ENCODE peak calls at places on chromosomes 11 and 22, in seven cellular contexts. One of them, this sample, is unnamed.

GRCh38 chr11:12429155-12429554 is 51.8 kb downstream of the PARVA start:
- DNase-seq in ovary: no peak
- DNase-seq in activated naive CD4-positive, alpha-beta T cell treated with anti-CD3 and anti-CD28 coated beads for 36 hours: no peak
- DNase-seq in central memory CD4-positive, alpha-beta T cell: no peak
- DNase-seq in stimulated activated naive CD8-positive, alpha-beta T cell treated with anti-CD3 and anti-CD28 coated beads, Interleukin-15, Interleukin-2, amounts not matched to agents 100 U/mL and 50 U/mL, for 24 hours: no peak
- DNase-seq in cardiac fibroblast: no peak
- DNase-seq in cerebellum: no peak
- DNase-seq in this sample: no peak

GRCh38 chr11:68314203-68314885 is 2.0 kb downstream of the LRP5 start:
- DNase-seq in ovary: peak
- DNase-seq in activated naive CD4-positive, alpha-beta T cell treated with anti-CD3 and anti-CD28 coated beads for 36 hours: no peak
- DNase-seq in central memory CD4-positive, alpha-beta T cell: no peak
- DNase-seq in stimulated activated naive CD8-positive, alpha-beta T cell treated with anti-CD3 and anti-CD28 coated beads, Interleukin-15, Interleukin-2, amounts not matched to agents 100 U/mL and 50 U/mL, for 24 hours: no peak
- DNase-seq in cardiac fibroblast: no peak
- DNase-seq in cerebellum: no peak
- DNase-seq in this sample: no peak

GRCh38 chr11:88318017-88318416 is 19.5 kb downstream of the CTSC start:
- DNase-seq in ovary: no peak
- DNase-seq in activated naive CD4-positive, alpha-beta T cell treated with anti-CD3 and anti-CD28 coated beads for 36 hours: no peak
- DNase-seq in central memory CD4-positive, alpha-beta T cell: no peak
- DNase-seq in stimulated activated naive CD8-positive, alpha-beta T cell treated with anti-CD3 and anti-CD28 coated beads, Interleukin-15, Interleukin-2, amounts not matched to agents 100 U/mL and 50 U/mL, for 24 hours: no peak
- DNase-seq in cardiac fibroblast: no peak
- DNase-seq in cerebellum: no peak
- DNase-seq in this sample: no peak

GRCh38 chr11:99960536-99960935 is 726.6 kb upstream of the ARHGAP42 start:
- DNase-seq in ovary: no peak
- DNase-seq in activated naive CD4-positive, alpha-beta T cell treated with anti-CD3 and anti-CD28 coated beads for 36 hours: no peak
- DNase-seq in central memory CD4-positive, alpha-beta T cell: no peak
- DNase-seq in stimulated activated naive CD8-positive, alpha-beta T cell treated with anti-CD3 and anti-CD28 coated beads, Interleukin-15, Interleukin-2, amounts not matched to agents 100 U/mL and 50 U/mL, for 24 hours: no peak
- DNase-seq in cardiac fibroblast: no peak
- DNase-seq in cerebellum: no peak
- DNase-seq in this sample: no peak

GRCh38 chr11:116930177-116930576 is 92.8 kb upstream of the APOA1 start:
- DNase-seq in ovary: no peak
- DNase-seq in activated naive CD4-positive, alpha-beta T cell treated with anti-CD3 and anti-CD28 coated beads for 36 hours: peak
- DNase-seq in central memory CD4-positive, alpha-beta T cell: peak
- DNase-seq in stimulated activated naive CD8-positive, alpha-beta T cell treated with anti-CD3 and anti-CD28 coated beads, Interleukin-15, Interleukin-2, amounts not matched to agents 100 U/mL and 50 U/mL, for 24 hours: peak
- DNase-seq in cardiac fibroblast: peak
- DNase-seq in cerebellum: no peak
- DNase-seq in this sample: no peak

GRCh38 chr11:10305964-10306918 is 1.4 kb downstream of the ADM start:
- DNase-seq in ovary: peak
- DNase-seq in activated naive CD4-positive, alpha-beta T cell treated with anti-CD3 and anti-CD28 coated beads for 36 hours: peak
- DNase-seq in central memory CD4-positive, alpha-beta T cell: no peak
- DNase-seq in stimulated activated naive CD8-positive, alpha-beta T cell treated with anti-CD3 and anti-CD28 coated beads, Interleukin-15, Interleukin-2, amounts not matched to agents 100 U/mL and 50 U/mL, for 24 hours: peak
- DNase-seq in cardiac fibroblast: peak
- DNase-seq in cerebellum: no peak
- DNase-seq in this sample: no peak

GRCh38 chr11:35011389-35011788 is 95.0 kb downstream of the PDHX start:
- DNase-seq in ovary: no peak
- DNase-seq in activated naive CD4-positive, alpha-beta T cell treated with anti-CD3 and anti-CD28 coated beads for 36 hours: no peak
- DNase-seq in central memory CD4-positive, alpha-beta T cell: no peak
- DNase-seq in stimulated activated naive CD8-positive, alpha-beta T cell treated with anti-CD3 and anti-CD28 coated beads, Interleukin-15, Interleukin-2, amounts not matched to agents 100 U/mL and 50 U/mL, for 24 hours: no peak
- DNase-seq in cardiac fibroblast: peak
- DNase-seq in cerebellum: no peak
- DNase-seq in this sample: no peak

GRCh38 chr22:45784357-45785277 is 113.0 kb downstream of the ATXN10 start:
- DNase-seq in ovary: no peak
- DNase-seq in activated naive CD4-positive, alpha-beta T cell treated with anti-CD3 and anti-CD28 coated beads for 36 hours: no peak
- DNase-seq in central memory CD4-positive, alpha-beta T cell: no peak
- DNase-seq in stimulated activated naive CD8-positive, alpha-beta T cell treated with anti-CD3 and anti-CD28 coated beads, Interleukin-15, Interleukin-2, amounts not matched to agents 100 U/mL and 50 U/mL, for 24 hours: no peak
- DNase-seq in cardiac fibroblast: no peak
- DNase-seq in cerebellum: no peak
- DNase-seq in this sample: no peak

GRCh38 chr11:110200241-110200640 is 96.2 kb downstream of the RDX start:
- DNase-seq in ovary: no peak
- DNase-seq in activated naive CD4-positive, alpha-beta T cell treated with anti-CD3 and anti-CD28 coated beads for 36 hours: no peak
- DNase-seq in central memory CD4-positive, alpha-beta T cell: no peak
- DNase-seq in stimulated activated naive CD8-positive, alpha-beta T cell treated with anti-CD3 and anti-CD28 coated beads, Interleukin-15, Interleukin-2, amounts not matched to agents 100 U/mL and 50 U/mL, for 24 hours: no peak
- DNase-seq in cardiac fibroblast: peak
- DNase-seq in cerebellum: no peak
- DNase-seq in this sample: no peak

GRCh38 chr11:65224939-65225283 is 36.9 kb upstream of the POLA2 start:
- DNase-seq in ovary: peak
- DNase-seq in activated naive CD4-positive, alpha-beta T cell treated with anti-CD3 and anti-CD28 coated beads for 36 hours: no peak
- DNase-seq in central memory CD4-positive, alpha-beta T cell: no peak
- DNase-seq in stimulated activated naive CD8-positive, alpha-beta T cell treated with anti-CD3 and anti-CD28 coated beads, Interleukin-15, Interleukin-2, amounts not matched to agents 100 U/mL and 50 U/mL, for 24 hours: no peak
- DNase-seq in cardiac fibroblast: peak
- DNase-seq in cerebellum: no peak
- DNase-seq in this sample: no peak